ENCODE peak calls at places on chromosomes 6 and 20, in four cellular contexts. E is tibial nerve, W is GM12864, J is GM20000. I is an unnamed sample.

GRCh38 chr6:33847078-33847477 is 43.3 kb upstream of the MLN start:
- DNase-seq in J (no peak), W (no peak), E (no peak), I (no peak)

GRCh38 chr20:20520776-20521175 is 152.9 kb downstream of the INSM1 start:
- DNase-seq in W (no peak), E (no peak), J (no peak), I (no peak)

GRCh38 chr20:3222635-3223600 is 13.6 kb downstream of the ITPA start:
- DNase-seq in E (no peak), J (peak), W (no peak), I (peak)

GRCh38 chr6:25927721-25928359 is 2.7 kb downstream of the SLC17A2 start:
- DNase-seq in J (no peak), E (no peak), W (no peak), I (no peak)

GRCh38 chr20:35003211-35004031 is 47.8 kb downstream of the MYH7B start:
- DNase-seq in J (no peak), W (no peak), E (no peak), I (no peak)

GRCh38 chr6:98539669-98540207 is 294.6 kb upstream of the POU3F2 start:
- DNase-seq in J (peak), W (no peak), E (no peak), I (peak)

GRCh38 chr6:36874016-36874442 is 574 bp downstream of the PPIL1 start:
- DNase-seq in E (no peak), W (no peak), J (no peak), I (no peak)

GRCh38 chr6:99589290-99589672 is 17.4 kb upstream of the PRDM13 start:
- DNase-seq in J (no peak), W (no peak), E (no peak), I (peak)

GRCh38 chr6:119874381-119874780 is 524.8 kb upstream of the MAN1A1 start:
- DNase-seq in W (no peak), E (no peak), J (no peak), I (no peak)

GRCh38 chr20:47464380-47465101 is 37.1 kb upstream of the NCOA3 start:
- DNase-seq in J (no peak), E (peak), W (no peak), I (no peak)

GRCh38 chr6:21592953-21593352 is 598 bp upstream of the SOX4 start:
- DNase-seq in E (no peak), J (no peak), W (no peak), I (no peak)

GRCh38 chr6:80182291-80182690 is 75.8 kb downstream of the BCKDHB start:
- DNase-seq in J (no peak), E (no peak), W (no peak), I (no peak)

GRCh38 chr20:53872081-53872541 is 198.3 kb downstream of the BCAS1 start:
- DNase-seq in J (no peak), W (no peak), E (no peak), I (no peak)

GRCh38 chr6:130872250-130873095 is 45.3 kb downstream of the SMLR1 start:
- DNase-seq in J (peak), E (peak), W (peak), I (peak)

GRCh38 chr6:98880486-98880885 is 46.1 kb downstream of the POU3F2 start:
- DNase-seq in E (no peak), J (peak), W (peak), I (peak)

GRCh38 chr6:43842231-43842794 is 72.3 kb downstream of the VEGFA start:
- DNase-seq in E (no peak), W (no peak), J (no peak), I (no peak)

GRCh38 chr6:37454420-37455125 is 21.6 kb downstream of the CMTR1 start:
- DNase-seq in E (no peak), J (no peak), W (no peak), I (no peak)

GRCh38 chr6:31775184-31775583 is 1.9 kb downstream of the VWA7 start:
- DNase-seq in J (no peak), W (no peak), E (no peak), I (no peak)

GRCh38 chr6:170265655-170266054 is 25.2 kb downstream of the DLL1 start:
- DNase-seq in J (no peak), E (no peak), W (no peak), I (no peak)

GRCh38 chr6:157811476-157812173 is 11.4 kb upstream of the SNX9 start:
- DNase-seq in W (no peak), J (no peak), E (no peak), I (no peak)

GRCh38 chr20:35344354-35344837 is 52.2 kb upstream of the FAM83C start:
- DNase-seq in W (no peak), J (no peak), E (no peak), I (no peak)

GRCh38 chr6:81238390-81238789 is 514.1 kb downstream of the TENT5A start:
- DNase-seq in J (no peak), W (no peak), E (no peak), I (no peak)

GRCh38 chr20:11001767-11002540 is 328.2 kb upstream of the JAG1 start:
- DNase-seq in E (no peak), J (no peak), W (no peak), I (no peak)

GRCh38 chr20:48166082-48166835 is 381.0 kb upstream of the SULF2 start:
- DNase-seq in W (no peak), J (no peak), E (no peak), I (no peak)

GRCh38 chr6:161626132-161626676 is 352.3 kb upstream of the AGPAT4 start:
- DNase-seq in J (no peak), E (no peak), W (no peak), I (no peak)

GRCh38 chr20:50680106-50680960 is 11.0 kb downstream of the RIPOR3 start:
- DNase-seq in W (no peak), E (peak), J (no peak), I (no peak)

GRCh38 chr6:144263786-144264185 is 21.3 kb upstream of the UTRN start:
- DNase-seq in J (no peak), W (no peak), E (no peak), I (no peak)
- TF ChIP-seq CTCF in J (no peak), W (no peak), E (no peak), I (no peak)

DNA sequence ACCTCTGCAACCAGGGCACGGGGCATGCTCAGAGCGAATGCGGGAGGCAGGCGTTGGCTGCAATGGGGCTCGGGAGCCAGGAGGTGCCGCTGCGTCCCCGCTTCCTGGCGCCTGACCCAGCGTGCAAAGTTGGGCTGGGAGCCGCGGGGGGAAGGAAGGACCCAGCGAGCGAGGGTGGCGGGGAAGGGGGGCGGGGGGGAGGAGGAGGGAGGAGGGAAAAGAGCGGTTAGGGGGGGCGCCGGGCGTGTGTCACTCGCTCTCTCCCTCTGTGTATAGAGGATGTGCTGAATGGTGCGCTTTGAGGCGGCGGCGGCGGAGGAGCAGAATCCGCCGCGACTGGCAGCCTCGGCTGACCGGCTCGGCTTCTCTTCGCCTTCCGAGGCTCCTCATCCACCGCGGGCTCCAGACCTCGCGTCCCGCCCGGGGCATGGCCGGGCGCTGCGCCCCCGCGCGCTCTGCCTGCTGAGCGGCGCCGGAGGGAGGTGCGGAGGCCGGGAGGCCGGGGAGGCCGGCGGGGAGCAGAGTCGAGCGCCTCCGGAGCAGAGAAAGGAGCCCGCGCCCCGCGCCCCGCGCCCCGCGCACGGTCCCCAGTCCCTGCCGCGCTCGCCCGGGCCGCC is at the start of gene PLCB1:
- DNase-seq in J (peak), E (peak), W (no peak), I (peak)
- TF ChIP-seq CTCF in J (peak), E (peak), W (peak), I (peak)

DNA sequence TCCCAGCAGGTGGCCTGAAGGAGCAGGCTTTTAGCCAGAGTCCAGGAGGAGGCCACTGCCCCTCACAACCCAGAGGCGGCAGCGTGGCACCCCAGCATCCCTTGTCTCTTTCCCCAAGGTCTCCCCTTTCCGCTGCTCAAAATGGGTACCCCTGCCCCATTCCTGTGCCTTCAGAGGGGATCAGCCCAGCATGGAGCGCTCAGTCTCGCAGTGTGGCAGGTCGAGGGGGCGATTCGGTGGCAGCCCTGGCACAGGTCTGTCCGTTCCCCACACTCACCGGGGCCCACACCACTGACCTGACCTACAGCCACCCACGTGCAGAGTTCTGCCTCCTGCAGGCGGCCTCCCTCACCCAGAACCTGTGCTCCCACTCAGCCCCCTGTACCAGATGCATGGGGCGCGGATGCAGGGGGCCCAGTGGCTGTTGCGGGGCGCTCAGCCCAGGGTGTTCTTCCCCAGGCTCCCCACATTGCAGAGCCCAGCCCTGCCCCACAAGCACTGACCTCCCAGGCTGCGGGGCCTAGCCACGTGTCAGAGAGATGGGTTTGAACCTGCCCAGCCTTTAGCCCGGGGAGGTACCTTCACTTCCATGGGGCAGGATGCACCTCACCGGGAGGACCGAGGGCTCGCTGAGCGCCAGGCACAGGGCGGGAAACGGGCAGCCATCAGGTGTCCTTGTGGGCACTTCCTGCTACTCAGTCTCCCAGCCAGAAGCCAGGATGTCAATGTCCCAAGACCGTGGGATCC is 41.8 kb downstream of the DSTN start:
- DNase-seq in E (peak), W (no peak), J (no peak), I (peak)
- TF ChIP-seq CTCF in E (no peak), W (peak), J (no peak), I (peak)

GRCh38 chr6:18119236-18119635 is 3.2 kb downstream of the NHLRC1 start:
- DNase-seq in W (no peak), E (no peak), J (no peak), I (no peak)

GRCh38 chr6:18126116-18126515 is 3.6 kb upstream of the NHLRC1 start:
- DNase-seq in W (no peak), E (no peak), J (no peak), I (no peak)

GRCh38 chr6:18122128-18123093 is at the start of gene NHLRC1:
- DNase-seq in J (peak), E (peak), W (peak), I (peak)

GRCh38 chr6:18118330-18118729 is 4.1 kb downstream of the NHLRC1 start:
- DNase-seq in E (no peak), J (no peak), W (no peak), I (no peak)

GRCh38 chr6:18121580-18122127 is 823 bp downstream of the NHLRC1 start:
- DNase-seq in E (no peak), W (no peak), J (peak), I (no peak)
- TF ChIP-seq CTCF in E (no peak), W (peak), J (no peak), I (peak)

DNA sequence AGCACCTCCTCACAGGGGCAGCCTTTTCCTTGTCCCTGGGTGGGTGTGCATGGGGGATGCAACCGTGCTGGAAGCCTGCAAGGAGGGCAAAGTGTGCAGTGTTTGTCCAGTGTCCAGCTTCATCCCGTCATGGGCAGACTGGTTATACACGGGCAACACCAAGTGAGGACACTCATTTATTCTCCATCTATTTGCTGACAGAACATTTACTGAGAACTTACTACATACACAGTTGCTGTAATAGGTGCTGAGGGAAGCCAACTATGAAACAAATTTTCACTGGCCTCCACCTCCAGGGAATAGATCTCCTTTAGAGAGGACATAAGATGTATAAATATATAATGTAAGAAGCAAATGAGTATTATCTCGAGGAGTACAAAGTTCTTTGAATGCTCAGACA is 136.7 kb downstream of the LRFN2 start:
- DNase-seq in W (no peak), J (no peak), E (no peak), I (no peak)
- TF ChIP-seq CTCF in W (no peak), J (no peak), E (no peak), I (no peak)

GRCh38 chr6:4351857-4352669 is 216.7 kb upstream of the ECI2 start:
- DNase-seq in J (no peak), W (no peak), E (peak), I (no peak)

GRCh38 chr6:4351506-4351852 is 216.1 kb upstream of the ECI2 start:
- DNase-seq in E (no peak), J (no peak), W (no peak), I (no peak)

GRCh38 chr6:4355241-4355640 is 219.9 kb upstream of the ECI2 start:
- DNase-seq in W (no peak), J (no peak), E (no peak), I (no peak)

GRCh38 chr6:4352731-4353130 is 217.4 kb upstream of the ECI2 start:
- DNase-seq in J (no peak), W (no peak), E (no peak), I (no peak)

GRCh38 chr6:4354181-4354580 is 218.8 kb upstream of the ECI2 start:
- DNase-seq in J (no peak), W (no peak), E (no peak), I (no peak)
- TF ChIP-seq CTCF in J (no peak), W (no peak), E (no peak), I (no peak)

DNA sequence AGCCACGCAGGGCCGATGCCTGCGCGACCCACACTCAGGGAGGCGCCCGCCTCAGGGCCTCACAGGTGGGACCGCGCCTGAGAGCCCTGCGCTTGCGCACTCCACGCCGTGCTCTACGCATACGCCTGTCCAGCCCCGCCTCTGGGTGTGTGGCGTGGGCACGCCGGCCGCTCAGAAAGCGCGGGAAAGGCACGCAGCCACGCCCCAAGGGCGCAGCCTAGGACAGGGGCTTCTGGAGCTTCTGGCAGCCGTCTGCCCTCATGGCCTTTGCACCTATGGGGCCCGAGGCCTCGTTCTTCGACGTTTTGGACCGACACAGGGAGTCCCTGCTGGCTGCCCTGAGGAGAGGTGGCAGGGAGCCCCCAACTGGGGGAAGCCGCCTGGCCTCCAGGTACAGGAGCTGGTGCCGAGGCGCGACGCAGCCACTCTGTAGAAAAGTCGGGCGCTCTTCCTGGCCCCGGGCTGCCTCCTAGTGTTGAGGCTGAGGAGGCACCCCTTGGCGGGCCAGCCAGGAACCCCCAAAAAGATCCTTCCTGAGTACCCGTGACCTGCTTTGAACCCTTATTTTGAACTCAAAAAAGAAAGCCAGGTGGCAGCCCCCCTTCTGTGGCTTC is at the start of gene SPO11:
- DNase-seq in W (no peak), J (no peak), E (no peak), I (no peak)
- TF ChIP-seq CTCF in W (peak), J (no peak), E (no peak), I (peak)

DNA sequence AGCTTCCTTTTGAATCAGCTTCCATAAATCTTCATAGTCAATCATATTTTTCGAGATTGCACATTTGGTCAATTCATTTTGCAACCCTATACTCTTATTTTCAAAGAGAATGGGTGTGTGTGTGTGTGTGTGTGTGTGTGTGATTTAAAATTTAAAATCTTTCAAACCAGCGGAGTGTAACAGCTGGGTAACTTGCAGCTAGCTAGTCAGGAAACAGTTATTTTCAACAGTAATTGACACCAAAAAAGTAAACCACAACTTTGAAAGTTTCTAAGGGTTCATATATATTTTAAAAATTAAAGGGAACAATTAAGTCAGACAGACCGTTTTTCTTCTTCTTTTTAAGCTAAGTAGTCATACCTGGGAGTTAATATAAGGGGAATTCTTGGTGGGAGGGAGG is 57.0 kb downstream of the PRR18 start:
- DNase-seq in J (no peak), W (no peak), E (no peak), I (no peak)
- TF ChIP-seq CTCF in J (no peak), W (no peak), E (no peak), I (no peak)

GRCh38 chr6:19327246-19327645 is 509.9 kb upstream of the ID4 start:
- DNase-seq in J (no peak), E (no peak), W (no peak), I (no peak)

GRCh38 chr6:19320066-19320465 is 517.1 kb upstream of the ID4 start:
- DNase-seq in E (no peak), J (no peak), W (no peak), I (no peak)

GRCh38 chr6:19325335-19325789 is 511.8 kb upstream of the ID4 start:
- DNase-seq in J (no peak), W (no peak), E (no peak), I (no peak)

GRCh38 chr6:19319005-19319404 is 518.2 kb upstream of the ID4 start:
- DNase-seq in E (no peak), W (no peak), J (no peak), I (no peak)

GRCh38 chr6:19322691-19323470 is 514.3 kb upstream of the ID4 start:
- DNase-seq in E (no peak), W (no peak), J (no peak), I (no peak)
- TF ChIP-seq CTCF in E (peak), W (no peak), J (no peak), I (no peak)

I was measured in GM13977.